ENCODE peak calls at places on chromosome 16, in seven cellular contexts. B, S, E, Z, V, F and G are unnamed samples.

GRCh38 chr16:2751577-2752034 is 832 bp upstream of the SRRM2 start:
- DNase-seq in B (peak), S (no peak), E (no peak), Z (peak), V (no peak), F (peak), G (no peak)

GRCh38 chr16:67284699-67285646 is 5.6 kb downstream of the PLEKHG4 start:
- DNase-seq in B (peak), S (peak), E (peak), Z (peak), V (peak), F (no peak), G (no peak)

GRCh38 chr16:5455110-5455509 is 357.5 kb upstream of the EEF2KMT start:
- DNase-seq in B (no peak), S (no peak), E (no peak), Z (no peak), V (no peak), F (no peak), G (no peak)

GRCh38 chr16:57172891-57173290 is 12.9 kb downstream of the PSME3IP1 start:
- DNase-seq in B (no peak), S (no peak), E (no peak), Z (no peak), V (no peak), F (no peak), G (no peak)

GRCh38 chr16:50769-51591 is 2.4 kb downstream of the POLR3K start:
- DNase-seq in B (no peak), S (no peak), E (no peak), Z (no peak), V (no peak), F (no peak), G (no peak)

GRCh38 chr16:11056090-11056988 is 112.0 kb downstream of the CLEC16A start:
- DNase-seq in B (no peak), S (no peak), E (no peak), Z (no peak), V (no peak), F (no peak), G (no peak)

GRCh38 chr16:57045694-57046381 is 46.5 kb upstream of the CPNE2 start:
- DNase-seq in B (peak), S (peak), E (peak), Z (no peak), V (peak), F (peak), G (peak)

GRCh38 chr16:19344224-19344801 is 58.8 kb downstream of the CLEC19A start:
- DNase-seq in B (no peak), S (peak), E (no peak), Z (no peak), V (no peak), F (no peak), G (no peak)

GRCh38 chr16:16038950-16039349 is 89.5 kb downstream of the ABCC1 start:
- DNase-seq in B (no peak), S (no peak), E (no peak), Z (no peak), V (no peak), F (no peak), G (no peak)

GRCh38 chr16:65226077-65226476 is 104.2 kb upstream of the CDH11 start:
- DNase-seq in B (no peak), S (no peak), E (no peak), Z (no peak), V (no peak), F (no peak), G (no peak)

GRCh38 chr16:23082161-23082788 is 67.0 kb downstream of the USP31 start:
- DNase-seq in B (peak), S (no peak), E (no peak), Z (no peak), V (no peak), F (no peak), G (no peak)

GRCh38 chr16:546909-547770 is 13.1 kb upstream of the PRR35 start:
- DNase-seq in B (peak), S (peak), E (peak), Z (no peak), V (peak), F (no peak), G (no peak)

GRCh38 chr16:70752381-70752780 is 48.6 kb downstream of the VAC14 start:
- DNase-seq in B (no peak), S (no peak), E (no peak), Z (no peak), V (no peak), F (no peak), G (no peak)
- H3K27ac ChIP-seq in B (no peak), S (no peak), E (no peak), Z (no peak), V (no peak), F (no peak), G (no peak)

DNA sequence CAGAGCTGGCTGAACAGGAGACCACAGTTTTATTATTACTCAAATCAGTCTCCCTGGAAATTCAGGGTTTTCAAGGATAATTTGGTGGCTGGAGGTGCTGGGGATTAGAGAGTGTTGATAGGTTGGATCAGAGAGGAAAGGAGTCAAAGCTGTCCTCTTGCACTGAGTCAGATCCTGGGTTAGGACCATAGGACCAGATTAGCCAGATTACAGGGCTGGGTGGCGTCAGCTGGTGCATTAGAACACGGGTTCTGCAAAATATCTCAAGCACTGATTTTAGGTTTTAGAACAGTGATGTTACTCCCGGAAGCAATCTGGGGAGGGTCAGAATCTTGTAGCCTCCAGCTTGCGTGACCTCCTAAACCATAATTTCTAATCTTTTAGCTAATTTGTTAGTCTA is 1.8 kb upstream of the NSMCE1 start:
- DNase-seq in B (no peak), S (no peak), E (no peak), Z (no peak), V (no peak), F (no peak), G (no peak)
- H3K9ac ChIP-seq in B (no peak), S (no peak), E (no peak), Z (no peak), V (no peak), F (no peak), G (no peak)

GRCh38 chr16:12079411-12079965 is 103.0 kb downstream of the SNX29 start:
- DNase-seq in B (no peak), S (no peak), E (no peak), Z (no peak), V (no peak), F (no peak), G (no peak)
- H3K4me3 ChIP-seq in B (no peak), S (no peak), E (no peak), Z (no peak), V (no peak), F (no peak), G (no peak)

GRCh38 chr16:89581045-89581695 is 5.6 kb downstream of the CPNE7 start:
- DNase-seq in B (no peak), S (no peak), E (no peak), Z (no peak), V (peak), F (peak), G (peak)
- H3K27ac ChIP-seq in B (no peak), S (no peak), E (no peak), Z (no peak), V (peak), F (peak), G (peak)

GRCh38 chr16:54651440-54651839 is 279.2 kb upstream of the IRX5 start:
- DNase-seq in B (no peak), S (peak), E (no peak), Z (peak), V (no peak), F (no peak), G (no peak)

GRCh38 chr16:54649846-54650245 is 280.8 kb upstream of the IRX5 start:
- DNase-seq in B (no peak), S (no peak), E (no peak), Z (no peak), V (no peak), F (no peak), G (no peak)

GRCh38 chr16:54654429-54654828 is 276.2 kb upstream of the IRX5 start:
- DNase-seq in B (no peak), S (peak), E (no peak), Z (no peak), V (no peak), F (no peak), G (no peak)

GRCh38 chr16:54655171-54655590 is 275.5 kb upstream of the IRX5 start:
- DNase-seq in B (no peak), S (peak), E (no peak), Z (no peak), V (peak), F (no peak), G (peak)

GRCh38 chr16:54651851-54652770 is 278.6 kb upstream of the IRX5 start:
- DNase-seq in B (no peak), S (peak), E (no peak), Z (no peak), V (no peak), F (no peak), G (peak)
- H3K9ac ChIP-seq in B (no peak), S (no peak), E (no peak), Z (no peak), V (no peak), F (no peak), G (no peak)